ENCODE peak calls at places on chromosomes 3 and 15, in six cellular contexts. T is adrenal gland; O is colonic mucosa; D is AG04449; S is CD8-positive, alpha-beta T cell; H is AG04450. X is an unnamed sample.

GRCh38 chr15:91049378-91050127 is 27.2 kb upstream of the VPS33B start:
- DNase-seq in O (peak; percentile 72), D (no peak), T (peak; percentile 88), S (no peak), H (peak; percentile 38), X (peak; percentile 41)

GRCh38 chr3:117303446-117303845 is 593.9 kb downstream of the TUSC7 start:
- DNase-seq in O (no peak), D (no peak), H (no peak), T (no peak), S (no peak), X (no peak)

GRCh38 chr3:140843656-140844055 is 98.0 kb upstream of the SLC25A36 start:
- DNase-seq in S (no peak), T (no peak), D (no peak), O (no peak), H (no peak), X (no peak)

GRCh38 chr3:192494176-192494575 is 233.2 kb downstream of the FGF12 start:
- DNase-seq in H (no peak), T (no peak), D (no peak), O (no peak), S (no peak), X (no peak)

GRCh38 chr3:15875016-15875689 is 77.4 kb upstream of the ANKRD28 start:
- DNase-seq in H (no peak), T (no peak), S (no peak), D (peak; percentile 71), O (no peak), X (no peak)

GRCh38 chr3:85148056-85148455 is 189.3 kb downstream of the CADM2 start:
- DNase-seq in O (no peak), S (no peak), H (no peak), D (no peak), T (no peak), X (no peak)

GRCh38 chr3:151035072-151035471 is 50.4 kb upstream of the MED12L start:
- DNase-seq in T (no peak), H (no peak), D (no peak), O (no peak), S (no peak), X (no peak)

GRCh38 chr3:4826237-4827100 is 152.8 kb upstream of the BHLHE40 start:
- DNase-seq in O (peak; percentile 85), H (no peak), S (no peak), D (no peak), T (no peak), X (no peak)

GRCh38 chr15:58755956-58756355 is 6.4 kb upstream of the ADAM10 start:
- DNase-seq in S (no peak), O (no peak), D (no peak), H (no peak), T (no peak), X (no peak)

GRCh38 chr3:141392018-141392370 is 23.7 kb downstream of the ZBTB38 start:
- DNase-seq in S (no peak), O (no peak), D (no peak), H (no peak), T (no peak), X (no peak)

GRCh38 chr3:139448104-139448503 is 28.2 kb downstream of the RBP2 start:
- DNase-seq in T (no peak), S (no peak), H (no peak), O (no peak), D (no peak), X (no peak)

GRCh38 chr3:139441656-139442055 is 34.7 kb downstream of the RBP2 start:
- DNase-seq in T (no peak), H (no peak), S (no peak), O (no peak), D (no peak), X (no peak)

GRCh38 chr3:139447486-139447885 is 28.8 kb downstream of the RBP2 start:
- DNase-seq in O (no peak), T (no peak), H (no peak), S (no peak), D (no peak), X (no peak)

GRCh38 chr3:139439278-139439677 is 37.0 kb downstream of the RBP2 start:
- DNase-seq in D (no peak), S (no peak), T (no peak), O (no peak), H (no peak), X (no peak)

DNA sequence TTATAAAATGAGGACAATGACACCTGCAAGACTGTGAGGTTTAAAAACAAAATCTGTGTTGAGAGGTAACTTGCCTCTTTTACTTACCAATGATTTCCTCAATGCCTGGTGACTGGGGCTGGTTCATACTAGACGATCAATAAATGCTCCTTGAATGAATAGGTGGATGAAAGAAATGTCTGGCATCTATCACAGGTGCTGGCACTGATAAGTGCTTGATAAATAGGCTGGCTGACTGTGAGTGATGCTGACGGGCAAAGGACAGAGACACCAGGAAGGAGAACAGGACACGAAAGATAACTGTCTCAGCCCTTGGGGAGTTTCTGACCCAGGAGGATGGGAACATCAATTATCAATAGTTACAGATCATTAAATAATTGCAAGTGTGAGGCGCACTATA is 31.9 kb downstream of the RBP2 start:
- DNase-seq in H (no peak), S (no peak), O (no peak), D (no peak), T (no peak), X (no peak)
- H3K4me3 ChIP-seq in H (no peak overlapping the region), S (no peak overlapping the region), O (no peak overlapping the region), D (no peak overlapping the region), T (no peak overlapping the region), X (no peak overlapping the region)

GRCh38 chr15:78830514-78831228 is 19.4 kb upstream of the ADAMTS7 start:
- DNase-seq in S (peak; percentile 59), T (no peak), D (no peak), H (no peak), O (no peak), X (no peak)
- TF ChIP-seq CTCF in S (no peak), T (no peak), D (no peak), H (no peak), O (no peak), X (no peak)

GRCh38 chr15:100759698-100760356 is 119.8 kb upstream of the ALDH1A3 start:
- DNase-seq in T (peak; percentile 53), D (no peak), H (no peak), S (no peak), O (peak; percentile 30), X (no peak)
- H3K4me3 ChIP-seq in T (no peak overlapping the region), D (no peak overlapping the region), H (no peak overlapping the region), S (no peak overlapping the region), O (no peak overlapping the region), X (no peak overlapping the region)

DNA sequence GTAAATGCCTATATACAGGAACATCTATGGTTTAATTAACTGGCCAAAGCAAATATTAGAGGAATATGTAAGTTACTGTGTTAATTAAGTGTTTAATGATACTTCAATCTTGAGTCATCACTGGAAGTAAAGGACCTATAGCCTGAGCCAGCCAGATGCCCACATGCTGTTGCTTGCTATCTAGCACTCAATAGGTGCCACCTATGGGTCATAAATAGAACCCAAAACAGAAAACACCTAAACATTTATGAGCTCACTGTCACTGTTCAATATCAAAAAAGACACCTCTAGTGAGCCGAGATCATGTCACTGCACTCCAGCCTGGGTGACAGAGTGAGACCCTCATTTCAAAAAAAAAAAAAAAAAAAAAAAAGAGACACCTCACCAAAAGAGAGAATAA is 48.4 kb upstream of the IP6K2 start:
- DNase-seq in O (no peak), S (no peak), H (no peak), T (no peak), D (no peak), X (no peak)
- TF ChIP-seq CTCF in O (peak; percentile 12), S (no peak), H (peak; percentile 18), T (peak; percentile 11), D (no peak), X (peak; percentile 26)

DNA sequence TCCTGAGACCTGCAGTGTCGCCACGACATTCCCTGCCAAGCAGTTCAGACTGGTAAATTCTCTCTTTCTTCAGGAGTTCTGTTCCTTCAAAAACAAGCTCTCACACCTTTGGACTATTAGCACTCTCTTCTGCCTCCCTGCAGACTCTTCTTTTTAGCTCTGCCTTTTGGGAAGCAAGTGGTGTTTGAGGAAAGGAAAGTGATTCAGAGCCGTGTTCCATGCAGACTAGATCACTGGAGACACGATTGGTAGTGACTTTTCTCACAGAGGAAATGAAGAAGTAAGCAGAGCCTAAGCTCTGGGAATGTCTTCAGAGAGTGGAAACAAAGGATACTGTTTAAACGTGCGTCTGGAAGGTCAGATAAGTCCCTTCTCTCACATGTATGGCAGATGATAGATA is 270.6 kb upstream of the TPRG1 start:
- DNase-seq in H (no peak), T (no peak), D (no peak), S (no peak), O (no peak), X (no peak)
- H3K4me3 ChIP-seq in H (no peak overlapping the region), T (no peak overlapping the region), D (no peak overlapping the region), S (no peak overlapping the region), O (no peak overlapping the region), X (no peak overlapping the region)

GRCh38 chr3:178967184-178967532 is 104.5 kb downstream of the ZMAT3 start:
- DNase-seq in D (no peak), O (no peak), H (no peak), T (no peak), S (no peak), X (no peak)

GRCh38 chr3:178968996-178969700 is 102.5 kb downstream of the ZMAT3 start:
- DNase-seq in D (no peak), S (no peak), T (no peak), O (no peak), H (no peak), X (no peak)

GRCh38 chr3:178964551-178964950 is 107.1 kb downstream of the ZMAT3 start:
- DNase-seq in O (no peak), S (no peak), H (no peak), T (no peak), D (no peak), X (no peak)

GRCh38 chr3:178971614-178972013 is 100.0 kb downstream of the ZMAT3 start:
- DNase-seq in D (no peak), O (no peak), H (no peak), T (no peak), S (no peak), X (no peak)

GRCh38 chr3:178966299-178967183 is 105.1 kb downstream of the ZMAT3 start:
- DNase-seq in D (peak; percentile 3), T (peak; percentile 62), H (no peak), O (no peak), S (no peak), X (peak; percentile 28)
- TF ChIP-seq CTCF in D (peak; percentile 18), T (peak; percentile 34), H (peak; percentile 61), O (peak; percentile 35), S (no peak), X (peak; percentile 29)

GRCh38 chr3:107240183-107241091 is 136.8 kb upstream of the CCDC54 start:
- DNase-seq in D (no peak), H (peak; percentile 33), O (peak; percentile 70), S (peak; percentile 83), T (peak; percentile 84), X (peak; percentile 29)

GRCh38 chr3:107238787-107239186 is 138.5 kb upstream of the CCDC54 start:
- DNase-seq in S (no peak), H (no peak), D (no peak), T (no peak), O (no peak), X (no peak)

GRCh38 chr3:107242579-107242978 is 134.7 kb upstream of the CCDC54 start:
- DNase-seq in T (no peak), D (no peak), S (no peak), O (no peak), H (no peak), X (no peak)

GRCh38 chr3:107241217-107241616 is 136.0 kb upstream of the CCDC54 start:
- DNase-seq in O (peak; percentile 53), T (peak; percentile 60), D (no peak), H (no peak), S (no peak), X (no peak)

GRCh38 chr3:107239703-107240102 is 137.5 kb upstream of the CCDC54 start:
- DNase-seq in S (no peak), T (no peak), H (no peak), O (no peak), D (no peak), X (no peak)
- H3K4me3 ChIP-seq in S (no peak overlapping the region), T (peak overlapping the region; percentile 69), H (peak overlapping the region; percentile 90), O (no peak overlapping the region), D (no peak overlapping the region), X (peak overlapping the region; percentile 95)

X was measured in astrocyte of the cerebellum.